ENCODE peak calls at places on chromosomes 16 and 17, in six cellular contexts. One of them, this sample, is unnamed.
A peak's percentile ranks its signal among the peaks of the same experiment; 100 is the strongest.

GRCh38 chr17:55607736-55608341 is 96.6 kb upstream of the SMIM36 start:
- DNase-seq in skeletal muscle cell: no peak
- DNase-seq in fibroblast of lung: peak; percentile 75
- DNase-seq in glutamatergic neuron: no peak
- DNase-seq in foreskin fibroblast: peak; percentile 57
- DNase-seq in EL: peak; percentile 26
- DNase-seq in this sample: no peak

GRCh38 chr16:80583466-80583865 is 42.7 kb downstream of the DYNLRB2 start:
- DNase-seq in EL: peak; percentile 79
- DNase-seq in glutamatergic neuron: no peak
- DNase-seq in fibroblast of lung: peak; percentile 34
- DNase-seq in foreskin fibroblast: peak; percentile 84
- DNase-seq in skeletal muscle cell: peak; percentile 62
- DNase-seq in this sample: no peak

GRCh38 chr16:48003226-48003907 is 152.4 kb downstream of the ABCC12 start:
- DNase-seq in EL: no peak
- DNase-seq in foreskin fibroblast: no peak
- DNase-seq in glutamatergic neuron: no peak
- DNase-seq in skeletal muscle cell: no peak
- DNase-seq in fibroblast of lung: no peak
- DNase-seq in this sample: no peak

GRCh38 chr17:32019228-32019627 is 12.0 kb downstream of the LRRC37B start:
- DNase-seq in glutamatergic neuron: no peak
- DNase-seq in EL: no peak
- DNase-seq in fibroblast of lung: no peak
- DNase-seq in skeletal muscle cell: no peak
- DNase-seq in foreskin fibroblast: no peak
- DNase-seq in this sample: no peak

GRCh38 chr17:28950017-28950751 is 1.1 kb downstream of the PHF12 start:
- DNase-seq in glutamatergic neuron: peak; percentile 65
- DNase-seq in EL: peak; percentile 58
- DNase-seq in skeletal muscle cell: no peak
- DNase-seq in fibroblast of lung: peak; percentile 58
- DNase-seq in foreskin fibroblast: peak; percentile 70
- DNase-seq in this sample: peak; percentile 74

GRCh38 chr17:81328925-81329278 is 33.8 kb upstream of the SLC38A10 start:
- DNase-seq in foreskin fibroblast: peak; percentile 43
- DNase-seq in skeletal muscle cell: no peak
- DNase-seq in glutamatergic neuron: no peak
- DNase-seq in EL: no peak
- DNase-seq in fibroblast of lung: peak; percentile 56
- DNase-seq in this sample: no peak

GRCh38 chr16:11379420-11379819 is 34.2 kb downstream of the RMI2 start:
- DNase-seq in foreskin fibroblast: no peak
- DNase-seq in glutamatergic neuron: no peak
- DNase-seq in fibroblast of lung: no peak
- DNase-seq in skeletal muscle cell: no peak
- DNase-seq in EL: peak; percentile 26
- DNase-seq in this sample: no peak

GRCh38 chr17:72945468-72945867 is 147.0 kb downstream of the SLC39A11 start:
- DNase-seq in foreskin fibroblast: no peak
- DNase-seq in skeletal muscle cell: no peak
- DNase-seq in fibroblast of lung: no peak
- DNase-seq in glutamatergic neuron: no peak
- DNase-seq in EL: no peak
- DNase-seq in this sample: no peak

GRCh38 chr17:2343421-2343820 is 6.1 kb downstream of the SGSM2 start:
- DNase-seq in fibroblast of lung: no peak
- DNase-seq in foreskin fibroblast: no peak
- DNase-seq in glutamatergic neuron: no peak
- DNase-seq in EL: no peak
- DNase-seq in skeletal muscle cell: no peak
- DNase-seq in this sample: no peak

GRCh38 chr17:8664426-8665105 is 34.0 kb upstream of the MYH10 start:
- DNase-seq in skeletal muscle cell: no peak
- DNase-seq in EL: no peak
- DNase-seq in glutamatergic neuron: no peak
- DNase-seq in foreskin fibroblast: no peak
- DNase-seq in fibroblast of lung: no peak
- DNase-seq in this sample: no peak

GRCh38 chr17:28038802-28039600 is 3.5 kb upstream of the NLK start:
- DNase-seq in fibroblast of lung: peak; percentile 54
- DNase-seq in skeletal muscle cell: peak; percentile 28
- DNase-seq in glutamatergic neuron: no peak
- DNase-seq in foreskin fibroblast: peak; percentile 66
- DNase-seq in EL: peak; percentile 38
- DNase-seq in this sample: no peak

GRCh38 chr16:68332411-68333121 is 21.7 kb downstream of the PRMT7 start:
- DNase-seq in foreskin fibroblast: peak; percentile 12
- DNase-seq in fibroblast of lung: peak; percentile 75
- DNase-seq in EL: peak; percentile 36
- DNase-seq in glutamatergic neuron: no peak
- DNase-seq in skeletal muscle cell: no peak
- DNase-seq in this sample: no peak

This sample was measured in hypothalamus.